ENCODE peak calls at places on chromosomes 11 and 22, in four cellular contexts. P, A, G and X are unnamed samples. For H3K4me1, the result is how much of the 10 kb centered on the place peaks cover.

GRCh38 chr11:125154380-125155099 is 10.0 kb upstream of the PKNOX2 start:
- DNase-seq in P (no peak), A (no peak), G (no peak), X (no peak)

GRCh38 chr11:107859459-107860239 is 1.1 kb upstream of the SLC35F2 start:
- DNase-seq in P (peak), A (no peak), G (peak), X (peak)

GRCh38 chr11:47578524-47579460 is at the start of the genes KBTBD4 and NDUFS3:
- DNase-seq in P (peak), A (peak), G (peak), X (peak)

GRCh38 chr11:9639985-9640384 is 23.9 kb upstream of the SWAP70 start:
- DNase-seq in P (no peak), A (no peak), G (peak), X (no peak)

GRCh38 chr11:95611827-95612226 is 177.8 kb downstream of the FAM76B start:
- DNase-seq in P (no peak), A (no peak), G (no peak), X (no peak)

GRCh38 chr11:2698386-2699184 is 1.2 kb downstream of the KCNQ1OT1 start:
- DNase-seq in P (no peak), A (no peak), G (no peak), X (no peak)

GRCh38 chr11:33895752-33896137 is 3.9 kb upstream of the LMO2 start:
- DNase-seq in P (no peak), A (no peak), G (no peak), X (no peak)

GRCh38 chr11:14288189-14288935 is 70.6 kb downstream of the RRAS2 start:
- DNase-seq in P (no peak), A (no peak), G (peak), X (no peak)

GRCh38 chr11:126212089-126212660 is 593 bp downstream of the FAM118B start:
- DNase-seq in P (no peak), A (no peak), G (no peak), X (no peak)

GRCh38 chr22:24450600-24450999 is 23.2 kb downstream of the ADORA2A start:
- DNase-seq in P (no peak), A (no peak), G (no peak), X (no peak)

GRCh38 chr11:64134963-64135362 is 30.9 kb downstream of the MACROD1 start:
- DNase-seq in P (no peak), A (no peak), G (no peak), X (no peak)

GRCh38 chr11:1796297-1797011 is 32.7 kb upstream of the CTSD start:
- DNase-seq in P (no peak), A (no peak), G (peak), X (no peak)

GRCh38 chr11:32396991-32397390 is 38.3 kb downstream of the WT1 start:
- DNase-seq in P (no peak), A (no peak), G (no peak), X (no peak)

GRCh38 chr11:73218106-73218829 is at the start of gene P2RY2:
- DNase-seq in P (peak), A (peak), G (peak), X (peak)

GRCh38 chr11:124174001-124174400 is 9.1 kb upstream of the OR10D3 start:
- DNase-seq in P (no peak), A (no peak), G (peak), X (no peak)

GRCh38 chr11:12430351-12430750 is 53.0 kb downstream of the PARVA start:
- DNase-seq in P (no peak), A (no peak), G (peak), X (no peak)

GRCh38 chr11:130020323-130020722 is 17.7 kb upstream of the PRDM10 start:
- DNase-seq in P (no peak), A (no peak), G (no peak), X (no peak)

GRCh38 chr11:65131895-65132237 is 2.5 kb downstream of the SYVN1 start:
- DNase-seq in P (no peak), A (no peak), G (no peak), X (no peak)

GRCh38 chr22:28027453-28028448 is 108.7 kb upstream of the PITPNB start:
- DNase-seq in P (no peak), A (no peak), G (no peak), X (no peak)

GRCh38 chr11:38937709-38938108 is 2339.7 kb upstream of the RAG2 start:
- DNase-seq in P (no peak), A (no peak), G (no peak), X (no peak)

GRCh38 chr11:74196781-74197486 is 25.8 kb downstream of the PPME1 start:
- DNase-seq in P (no peak), A (no peak), G (no peak), X (no peak)

GRCh38 chr11:95699631-95700470 is 89.7 kb downstream of the FAM76B start:
- DNase-seq in P (no peak), A (no peak), G (no peak), X (no peak)

GRCh38 chr11:128705124-128705920 is 11.4 kb downstream of the FLI1 start:
- DNase-seq in P (no peak), A (no peak), G (no peak), X (no peak)

GRCh38 chr11:47906066-47906465 is 57.9 kb upstream of the NUP160 start:
- DNase-seq in P (no peak), A (no peak), G (no peak), X (no peak)

GRCh38 chr11:9753031-9753430 is 89.2 kb downstream of the SWAP70 start:
- DNase-seq in P (no peak), A (no peak), G (no peak), X (no peak)

GRCh38 chr11:38990139-38990538 is 2392.1 kb upstream of the RAG2 start:
- DNase-seq in P (no peak), A (no peak), G (no peak), X (no peak)

GRCh38 chr11:14551380-14551779 is 31.2 kb upstream of the PSMA1 start:
- DNase-seq in P (no peak), A (no peak), G (no peak), X (no peak)

GRCh38 chr11:124310746-124311145 is 3.0 kb downstream of the OR8D1 start:
- DNase-seq in P (no peak), A (no peak), G (no peak), X (no peak)

GRCh38 chr11:109862808-109863207 is 230.4 kb upstream of the ZC3H12C start:
- DNase-seq in P (no peak), A (no peak), G (no peak), X (no peak)

GRCh38 chr11:64297722-64298358 is 2.3 kb upstream of the CATSPERZ start:
- DNase-seq in P (peak), A (no peak), G (peak), X (no peak)

GRCh38 chr11:122717264-122717867 is 61.8 kb downstream of the UBASH3B start:
- DNase-seq in P (peak), A (no peak), G (no peak), X (no peak)

GRCh38 chr11:36295926-36296325 is at the start of gene PRR5L:
- DNase-seq in P (no peak), A (no peak), G (no peak), X (no peak)

GRCh38 chr11:46330154-46330886 is 16.9 kb upstream of the DGKZ start:
- DNase-seq in P (no peak), A (no peak), G (no peak), X (no peak)

GRCh38 chr11:119696378-119697157 is 32.4 kb downstream of the NECTIN1 start:
- DNase-seq in P (no peak), A (no peak), G (peak), X (no peak)

GRCh38 chr11:70116386-70117077 is 38.4 kb downstream of the ANO1 start:
- DNase-seq in P (no peak), A (no peak), G (no peak), X (no peak)

GRCh38 chr11:2462986-2463765 is 18.4 kb downstream of the KCNQ1 start:
- DNase-seq in P (peak), A (no peak), G (peak), X (peak)

GRCh38 chr22:43144949-43145348 is 1.8 kb upstream of the MCAT start:
- DNase-seq in P (no peak), A (no peak), G (peak), X (no peak)

DNA sequence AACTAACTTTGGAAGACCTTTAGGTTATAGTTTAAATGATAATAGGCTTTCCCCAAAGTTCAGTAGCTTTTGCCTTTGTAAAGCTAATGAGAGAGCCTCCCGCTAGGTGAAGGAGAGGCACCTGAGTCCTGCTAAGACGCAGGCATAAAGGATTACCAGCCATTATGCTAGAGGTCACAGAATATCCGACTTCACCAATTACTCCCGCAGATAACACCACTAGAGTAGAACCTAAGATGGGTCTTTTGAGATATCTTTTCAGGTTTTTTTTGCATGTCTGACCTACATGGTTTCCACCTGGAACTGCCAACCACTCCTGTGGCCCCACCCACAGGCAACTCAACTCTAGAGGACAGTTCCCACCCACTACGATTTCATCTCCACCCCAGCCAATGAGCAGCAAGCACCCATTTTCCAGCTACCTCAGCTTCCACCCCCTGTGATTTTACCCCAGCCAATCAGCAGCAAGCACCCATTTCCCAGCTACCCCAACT is 314.3 kb downstream of the BRD1 start:
- DNase-seq in P (no peak), A (no peak), G (no peak), X (no peak)
- H3K4me1 ChIP-seq in P (under half), A (under half), G (under half), X (under half)

GRCh38 chr11:87038235-87038960 is 664 bp downstream of the TMEM135 start:
- DNase-seq in P (no peak), A (no peak), G (peak), X (no peak)

GRCh38 chr11:87046824-87047223 is 9.1 kb downstream of the TMEM135 start:
- DNase-seq in P (no peak), A (no peak), G (no peak), X (no peak)

GRCh38 chr11:87039371-87039770 is 1.6 kb downstream of the TMEM135 start:
- DNase-seq in P (no peak), A (no peak), G (peak), X (no peak)

GRCh38 chr11:87043894-87044293 is 6.2 kb downstream of the TMEM135 start:
- DNase-seq in P (no peak), A (no peak), G (no peak), X (no peak)
- H3K27ac ChIP-seq in P (no peak), A (no peak), G (no peak), X (no peak)

GRCh38 chr11:58926695-58927094 is 12.6 kb upstream of the GLYATL1 start:
- DNase-seq in P (no peak), A (no peak), G (no peak), X (no peak)

GRCh38 chr11:58928691-58929090 is 10.6 kb upstream of the GLYATL1 start:
- DNase-seq in P (no peak), A (no peak), G (no peak), X (no peak)

GRCh38 chr11:58928082-58928574 is 11.2 kb upstream of the GLYATL1 start:
- DNase-seq in P (no peak), A (no peak), G (no peak), X (no peak)

GRCh38 chr11:58926251-58926650 is 13.0 kb upstream of the GLYATL1 start:
- DNase-seq in P (no peak), A (no peak), G (no peak), X (no peak)

GRCh38 chr11:58927393-58928081 is 11.8 kb upstream of the GLYATL1 start:
- DNase-seq in P (no peak), A (no peak), G (no peak), X (peak)
- H3K4me3 ChIP-seq in P (no peak), A (peak), G (no peak), X (no peak)

DNA sequence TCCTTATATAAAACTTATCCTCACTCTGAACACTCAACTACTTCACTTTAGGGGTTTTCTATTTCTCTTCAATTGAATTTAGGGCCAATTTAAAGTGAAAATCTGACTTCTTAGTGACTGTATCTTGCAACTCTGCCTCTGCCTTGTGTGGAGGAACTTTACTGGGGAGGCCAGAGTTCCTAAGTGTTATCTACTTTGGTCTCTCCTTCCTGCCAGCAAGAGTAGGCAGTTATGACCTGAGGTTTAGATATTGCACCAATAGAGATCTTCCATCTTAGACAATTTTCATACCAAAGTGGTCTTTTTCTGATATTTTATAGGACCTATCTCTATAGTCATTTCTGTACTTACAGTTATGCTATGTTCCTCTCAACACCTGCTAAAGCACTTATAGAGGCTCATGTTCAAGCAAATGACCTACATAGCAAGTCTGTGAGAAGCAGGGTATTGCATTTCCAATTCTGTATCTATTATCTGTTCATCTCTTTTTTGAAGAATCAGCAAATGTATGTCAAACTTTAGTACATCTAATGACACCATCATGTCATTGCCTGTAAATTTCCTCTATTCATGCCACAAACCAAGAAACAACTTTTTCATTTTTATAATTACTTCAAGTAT is 80.8 kb downstream of the HORMAD2 start:
- DNase-seq in P (no peak), A (no peak), G (no peak), X (no peak)
- H3K4me1 ChIP-seq in P (under half), A (under half), G (under half), X (under half)

DNA sequence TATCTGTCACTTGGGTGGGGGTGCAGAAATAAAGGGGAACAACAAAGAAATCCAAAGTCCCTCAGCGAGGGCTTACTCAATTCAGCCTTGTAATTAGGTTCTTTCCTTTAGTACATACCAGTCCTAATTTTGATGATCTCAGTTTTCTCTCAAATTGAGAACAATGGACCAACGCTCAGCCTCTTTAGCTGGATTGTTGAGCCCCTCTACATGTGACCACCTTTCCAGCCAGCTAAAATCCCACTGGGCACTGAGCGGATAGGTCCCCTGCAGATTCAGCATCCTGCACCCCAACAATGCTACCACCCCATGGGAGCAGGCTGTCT is 11.4 kb downstream of the TMEM184B start:
- DNase-seq in P (no peak), A (no peak), G (no peak), X (no peak)
- H3K27ac ChIP-seq in P (peak), A (no peak), G (no peak), X (peak)

GRCh38 chr11:44621784-44622183 is 56.3 kb downstream of the CD82 start:
- DNase-seq in P (no peak), A (peak), G (no peak), X (peak)
- H3K4me3 ChIP-seq in P (no peak), A (no peak), G (no peak), X (no peak)